ENCODE peak calls at places on chromosome 12, in nine cellular contexts. M, F, C, W, L, N, U, V and R are unnamed samples. For H3K36me3, the result is how much of the 10 kb centered on the place peaks cover.

GRCh38 chr12:97404549-97404948 is 58.1 kb upstream of the RMST start:
- DNase-seq in U (peak), W (peak), F (peak), V (peak), N (no peak), C (peak), M (peak), L (peak), R (peak)

GRCh38 chr12:102883204-102883799 is 33.7 kb downstream of the PAH start:
- DNase-seq in W (no peak), N (peak), U (peak), M (peak), L (peak), V (peak), F (peak), C (peak), R (peak)

GRCh38 chr12:116534341-116535121 is 24.6 kb upstream of the MAP1LC3B2 start:
- DNase-seq in U (no peak), N (no peak), W (no peak), F (no peak), C (peak), M (no peak), V (peak), L (peak), R (no peak)

GRCh38 chr12:130434560-130434959 is 96.9 kb downstream of the PIWIL1 start:
- DNase-seq in C (no peak), M (no peak), W (no peak), F (no peak), L (no peak), U (no peak), V (no peak), N (peak), R (no peak)

GRCh38 chr12:12668005-12668404 is 28.0 kb downstream of the GPR19 start:
- DNase-seq in M (no peak), C (no peak), F (no peak), W (no peak), L (no peak), N (no peak), V (no peak), U (no peak), R (no peak)

GRCh38 chr12:92294676-92295440 is 149.2 kb upstream of the BTG1 start:
- DNase-seq in C (no peak), N (no peak), F (no peak), V (no peak), W (no peak), L (no peak), U (no peak), M (no peak), R (no peak)

GRCh38 chr12:108611884-108612415 is 14.1 kb upstream of the TMEM119 start:
- DNase-seq in U (no peak), F (peak), V (peak), W (no peak), L (no peak), M (peak), C (peak), N (no peak), R (peak)

GRCh38 chr12:16880864-16881285 is 274.9 kb upstream of the LMO3 start:
- DNase-seq in V (no peak), W (peak), U (peak), M (no peak), N (no peak), L (no peak), C (no peak), F (no peak), R (peak)

GRCh38 chr12:117966511-117966910 is 2.3 kb downstream of the KSR2 start:
- DNase-seq in U (no peak), W (no peak), M (no peak), N (no peak), C (no peak), L (no peak), V (no peak), F (no peak), R (no peak)

GRCh38 chr12:132276066-132276719 is 53.2 kb downstream of the GALNT9 start:
- DNase-seq in F (no peak), L (no peak), W (no peak), U (no peak), N (no peak), V (no peak), M (no peak), C (no peak), R (no peak)

GRCh38 chr12:25997401-25997973 is 39.0 kb downstream of the RASSF8 start:
- DNase-seq in W (no peak), N (no peak), L (no peak), F (peak), M (peak), U (no peak), V (no peak), C (peak), R (no peak)

GRCh38 chr12:128789356-128789929 is 34.3 kb downstream of the SLC15A4 start:
- DNase-seq in L (no peak), W (no peak), F (no peak), V (no peak), M (no peak), N (peak), U (no peak), C (no peak), R (no peak)

GRCh38 chr12:24630446-24630845 is 318.5 kb downstream of the BCAT1 start:
- DNase-seq in L (no peak), N (no peak), U (no peak), W (no peak), M (no peak), F (peak), V (no peak), C (no peak), R (no peak)

GRCh38 chr12:69239922-69240624 is 704 bp downstream of the CPSF6 start:
- DNase-seq in M (no peak), V (peak), W (peak), N (peak), U (peak), F (peak), L (peak), C (peak), R (peak)

GRCh38 chr12:121273364-121273896 is 23.1 kb downstream of the CAMKK2 start:
- DNase-seq in M (no peak), N (no peak), L (no peak), F (no peak), U (no peak), W (no peak), V (no peak), C (no peak), R (no peak)

GRCh38 chr12:84697141-84697540 is 215.5 kb downstream of the SLC6A15 start:
- DNase-seq in N (no peak), U (no peak), L (no peak), C (no peak), W (no peak), V (no peak), M (no peak), F (no peak), R (no peak)

GRCh38 chr12:102120886-102121285 is 903 bp downstream of the PARPBP start:
- DNase-seq in F (peak), W (no peak), V (no peak), L (no peak), M (peak), U (no peak), C (peak), N (no peak), R (no peak)

GRCh38 chr12:93133361-93133760 is 204.3 kb upstream of the EEA1 start:
- DNase-seq in W (no peak), F (no peak), V (no peak), N (no peak), U (no peak), C (no peak), M (no peak), L (no peak), R (no peak)

DNA sequence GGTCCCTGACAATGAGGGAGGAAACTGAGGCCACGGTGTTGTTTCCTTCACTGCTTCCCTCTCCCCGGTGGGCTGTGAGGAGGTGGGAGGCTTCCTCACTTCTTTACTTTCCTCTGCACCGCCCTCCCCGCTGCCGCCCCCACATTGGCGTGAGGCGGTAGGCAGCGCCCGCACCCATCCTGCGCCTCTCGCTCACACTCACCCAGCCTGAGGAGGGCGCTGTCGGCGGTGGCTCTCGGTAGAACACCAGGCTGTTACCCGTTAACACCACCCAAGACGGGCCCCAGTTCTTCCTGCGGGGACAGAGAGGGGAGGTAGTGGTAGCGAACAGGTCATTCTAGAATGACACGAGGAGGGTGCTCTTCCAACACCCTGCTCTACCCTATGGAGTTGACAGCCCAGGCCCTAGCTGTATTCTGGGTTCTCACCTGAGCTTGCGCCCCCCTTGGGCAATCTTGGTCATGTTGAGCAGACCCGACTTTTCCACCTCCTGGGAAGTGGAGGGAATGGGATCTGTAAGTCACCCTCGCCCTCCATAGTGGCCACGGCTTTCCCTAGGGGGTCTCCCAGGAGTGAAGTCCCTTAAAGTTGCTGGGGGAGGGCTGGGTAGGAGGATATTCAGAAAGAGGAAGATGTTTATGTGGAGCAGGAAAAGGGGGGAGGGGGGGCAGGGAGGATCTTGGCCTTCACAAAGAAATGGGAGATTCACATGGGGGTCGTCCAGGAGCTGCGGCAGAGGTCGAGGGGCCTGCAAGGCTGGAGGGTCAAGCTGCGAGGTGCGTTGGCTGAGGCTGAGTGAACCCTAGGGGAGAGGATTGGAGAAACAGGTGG is 3.3 kb downstream of the ARHGAP9 start:
- DNase-seq in N (peak), C (no peak), V (no peak), L (no peak), M (no peak), W (peak), U (peak), F (no peak), R (no peak)
- TF ChIP-seq CTCF in N (peak), C (peak), V (no peak), L (peak), M (peak), W (peak), U (no peak), F (no peak), R (no peak)

DNA sequence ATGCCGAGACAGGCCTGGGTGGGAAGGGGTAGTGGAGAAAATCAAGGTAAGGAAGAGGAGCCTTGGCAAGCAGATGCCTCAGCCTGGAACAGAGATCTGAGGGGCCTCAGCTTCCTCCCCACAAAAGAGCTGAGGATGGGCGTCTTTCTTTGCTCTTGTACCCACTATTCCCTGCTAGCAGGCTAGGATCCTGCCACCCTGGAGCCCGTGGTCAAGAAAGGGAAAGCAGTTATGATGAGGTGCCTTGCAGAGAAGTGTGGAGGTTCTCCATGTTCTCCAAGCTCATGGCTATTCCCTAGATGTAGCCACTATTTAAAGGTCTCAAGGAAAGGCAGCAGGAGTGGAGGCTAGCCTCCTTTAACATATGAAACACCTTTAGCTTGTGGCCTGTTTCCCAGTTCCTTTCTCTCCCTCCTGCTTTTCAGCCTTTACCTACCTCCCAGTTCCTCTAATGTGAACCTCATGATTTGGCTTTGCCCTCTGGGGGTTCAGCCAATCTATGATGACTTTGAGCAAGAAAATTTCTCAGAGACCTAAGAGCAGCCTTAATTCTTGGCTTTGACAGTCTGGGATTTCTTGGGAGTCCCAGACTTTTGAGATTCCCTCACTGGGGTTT is 1.1 kb downstream of the IKZF4 start:
- DNase-seq in U (no peak), L (no peak), N (no peak), V (peak), C (no peak), F (no peak), W (no peak), M (no peak), R (no peak)
- H3K4me3 ChIP-seq in U (peak), L (no peak), N (no peak), V (peak), C (no peak), F (no peak), W (no peak), M (no peak), R (peak)

GRCh38 chr12:29957835-29958234 is 174.1 kb upstream of the TMTC1 start:
- DNase-seq in L (no peak), M (no peak), C (no peak), W (no peak), U (no peak), N (no peak), F (no peak), V (no peak), R (no peak)
- H3K36me3 ChIP-seq in L (under half), M (under half), C (under half), W (under half), U (under half), N (under half), F (under half), V (under half), R (under half)

GRCh38 chr12:57234571-57235011 is 5.1 kb downstream of the SHMT2 start:
- DNase-seq in M (no peak), L (no peak), F (no peak), N (no peak), W (no peak), U (no peak), C (no peak), V (no peak), R (no peak)

GRCh38 chr12:57236224-57236924 is 6.9 kb downstream of the SHMT2 start:
- DNase-seq in U (no peak), L (no peak), V (no peak), N (no peak), C (no peak), F (no peak), W (no peak), M (no peak), R (no peak)

GRCh38 chr12:57235728-57236131 is 6.2 kb downstream of the SHMT2 start:
- DNase-seq in W (no peak), N (no peak), M (no peak), L (no peak), C (no peak), U (no peak), V (no peak), F (no peak), R (no peak)

GRCh38 chr12:57234233-57234570 is 4.7 kb downstream of the SHMT2 start:
- DNase-seq in F (no peak), M (no peak), L (no peak), C (no peak), N (no peak), U (no peak), W (no peak), V (no peak), R (no peak)

DNA sequence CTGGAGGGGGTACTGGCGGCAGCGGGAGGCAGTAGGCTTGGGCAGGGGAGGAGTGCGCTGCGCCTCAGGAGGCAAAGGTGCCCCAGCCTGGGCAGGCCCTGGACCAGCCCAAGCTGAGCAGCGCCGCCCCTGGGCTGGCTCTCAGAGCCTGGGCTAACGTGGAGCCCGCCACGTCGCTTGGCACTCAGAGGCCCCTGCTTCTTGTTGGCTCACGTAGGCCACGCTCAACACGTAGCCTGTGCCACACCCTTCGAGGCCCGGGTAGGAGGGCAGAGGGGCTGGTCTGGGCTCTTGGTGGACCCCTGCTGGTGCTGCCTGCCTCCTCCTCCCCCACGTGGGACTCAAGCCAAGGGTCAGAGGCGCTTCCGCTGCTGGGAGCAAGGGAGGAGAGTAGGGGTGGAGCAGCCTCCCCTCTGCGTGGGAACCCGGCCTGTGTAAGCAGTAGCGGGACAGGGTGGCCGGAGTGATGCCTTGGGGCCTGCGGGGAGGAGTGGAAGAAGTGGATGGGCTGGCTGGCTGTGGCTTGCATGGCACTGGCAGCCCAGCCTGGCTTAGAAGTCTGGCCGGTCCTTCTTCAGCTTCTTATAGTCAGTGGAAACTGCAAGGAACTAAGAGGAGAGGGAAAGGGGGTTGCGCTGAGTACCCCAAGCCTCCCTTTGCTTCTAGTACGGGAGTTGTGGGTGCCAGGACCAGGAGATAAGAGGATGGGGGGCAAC is 5.7 kb downstream of the SHMT2 start:
- DNase-seq in U (peak), L (no peak), W (no peak), V (no peak), N (no peak), M (no peak), C (no peak), F (peak), R (no peak)
- TF ChIP-seq CTCF in U (no peak), L (no peak), W (no peak), V (no peak), N (no peak), M (no peak), C (no peak), F (no peak), R (no peak)

GRCh38 chr12:6950401-6950801 is 755 bp upstream of the PTPN6 start:
- DNase-seq in L (no peak), V (no peak), C (no peak), W (no peak), M (no peak), U (no peak), N (peak), F (peak), R (no peak)
- H3K4me3 ChIP-seq in L (no peak), V (no peak), C (no peak), W (no peak), M (no peak), U (no peak), N (no peak), F (no peak), R (no peak)

DNA sequence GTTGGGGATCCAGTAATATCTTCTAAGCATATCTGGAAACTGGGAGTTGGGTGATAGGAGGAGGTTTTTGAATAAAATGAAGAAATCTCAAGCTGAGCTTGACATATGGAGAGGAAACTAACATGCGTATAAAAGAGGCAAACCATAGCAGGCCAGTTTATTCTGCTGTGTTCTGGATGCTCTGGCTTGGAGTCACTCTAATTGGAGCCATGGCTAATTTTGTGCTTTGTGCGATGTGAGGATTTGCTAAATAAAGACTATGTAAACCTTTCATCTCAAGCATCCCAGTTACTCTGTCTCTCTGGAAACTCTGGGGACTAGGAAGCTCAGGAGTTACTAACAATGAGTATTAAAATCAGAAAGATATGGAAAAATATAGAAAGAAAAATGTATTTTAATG is 66.5 kb downstream of the ATF7IP start:
- DNase-seq in M (no peak), C (no peak), V (no peak), L (no peak), U (no peak), N (no peak), F (no peak), W (no peak), R (no peak)
- H3K36me3 ChIP-seq in M (under half), C (under half), V (under half), L (under half), U (under half), N (under half), F (under half), W (under half), R (under half)